ENCODE peak calls at places on chromosomes 3 and 15, in nine cellular contexts. P is A673, S is progenitor cell of endocrine pancreas, F is breast epithelium, H is mesothelial cell of epicardium, D is IMR-90, B is nephron progenitor cell, W is Peyer's patch, G is kidney epithelial cell. L is an unnamed sample.

GRCh38 chr15:55742927-55743614 is at the start of gene PRTG:
- DNase-seq in S (peak), F (no peak), B (peak), D (peak), H (peak), W (no peak), P (no peak), G (peak), L (no peak)

GRCh38 chr15:45635191-45635638 is 386 bp downstream of the SQOR start:
- DNase-seq in H (peak), D (no peak), G (no peak), W (peak), F (peak), S (peak), P (peak), B (peak), L (peak)

GRCh38 chr15:83230242-83230641 is 22.6 kb upstream of the HDGFL3 start:
- DNase-seq in W (no peak), F (no peak), P (no peak), H (no peak), G (no peak), B (no peak), D (no peak), S (no peak), L (no peak)

GRCh38 chr15:58401276-58401675 is 30.5 kb upstream of the LIPC start:
- DNase-seq in W (no peak), P (no peak), H (no peak), B (no peak), S (no peak), D (no peak), G (no peak), F (no peak), L (no peak)

GRCh38 chr15:41022487-41023090 is 69.3 kb downstream of the CHAC1 start:
- DNase-seq in B (peak), P (peak), D (peak), H (peak), S (peak), W (no peak), G (no peak), F (no peak), L (no peak)

GRCh38 chr3:186746008-186746407 is 28.8 kb downstream of the KNG1 start:
- DNase-seq in W (no peak), H (no peak), P (peak), S (no peak), F (no peak), D (peak), B (no peak), G (peak), L (peak)

GRCh38 chr3:79994397-79994796 is 226.6 kb upstream of the ROBO1 start:
- DNase-seq in B (no peak), F (no peak), S (no peak), H (no peak), D (no peak), P (no peak), W (no peak), G (no peak), L (no peak)

GRCh38 chr15:91409430-91409829 is 309.4 kb downstream of the SV2B start:
- DNase-seq in H (no peak), D (no peak), G (no peak), B (no peak), P (no peak), S (no peak), W (no peak), F (no peak), L (no peak)

GRCh38 chr15:52680756-52681155 is 1.6 kb upstream of the ATOSA start:
- DNase-seq in W (no peak), G (no peak), P (no peak), H (no peak), D (no peak), S (no peak), B (no peak), F (no peak), L (no peak)

GRCh38 chr15:66899555-66900350 is 165.6 kb upstream of the SMAD3 start:
- DNase-seq in H (no peak), D (peak), P (no peak), F (no peak), B (no peak), S (no peak), G (no peak), W (no peak), L (no peak)

GRCh38 chr3:140053011-140053702 is 118.2 kb downstream of the CLSTN2 start:
- DNase-seq in H (no peak), B (peak), F (no peak), S (no peak), G (peak), W (no peak), P (no peak), D (no peak), L (no peak)

GRCh38 chr3:29427266-29428103 is 146.6 kb downstream of the RBMS3 start:
- DNase-seq in P (no peak), S (no peak), B (no peak), W (no peak), D (no peak), G (no peak), F (no peak), H (no peak), L (no peak)

GRCh38 chr15:62940755-62941361 is 101.7 kb upstream of the TPM1 start:
- DNase-seq in P (no peak), G (peak), W (peak), D (peak), S (no peak), F (peak), H (peak), B (no peak), L (peak)

GRCh38 chr3:81242871-81243270 is 518.6 kb downstream of the GBE1 start:
- DNase-seq in H (no peak), F (no peak), W (no peak), P (peak), B (no peak), G (no peak), S (no peak), D (peak), L (no peak)

GRCh38 chr3:183275418-183275817 is 22.4 kb downstream of the B3GNT5 start:
- DNase-seq in S (no peak), G (no peak), W (no peak), H (no peak), B (no peak), P (peak), D (peak), F (no peak), L (peak)

GRCh38 chr3:105944281-105944680 is 75.5 kb upstream of the CBLB start:
- DNase-seq in P (no peak), B (no peak), D (peak), W (no peak), F (no peak), G (no peak), H (no peak), S (no peak), L (no peak)

GRCh38 chr3:41653575-41654239 is 308.2 kb downstream of the ULK4 start:
- DNase-seq in P (no peak), W (no peak), F (no peak), H (no peak), S (no peak), D (peak), G (no peak), B (no peak), L (no peak)

GRCh38 chr3:74301058-74301457 is 313.4 kb downstream of the CNTN3 start:
- DNase-seq in G (no peak), D (no peak), F (no peak), S (no peak), B (no peak), W (no peak), H (no peak), P (peak), L (no peak)

GRCh38 chr3:61629442-61629841 is 68.1 kb downstream of the PTPRG start:
- DNase-seq in F (no peak), W (no peak), P (no peak), B (no peak), H (no peak), S (no peak), G (no peak), D (no peak), L (no peak)

GRCh38 chr3:113166719-113167492 is 44.5 kb upstream of the BOC start:
- DNase-seq in H (peak), S (no peak), B (peak), D (peak), F (peak), G (no peak), W (no peak), P (peak), L (no peak)

GRCh38 chr15:41994772-41995475 is 22.6 kb upstream of the EHD4 start:
- DNase-seq in S (no peak), G (no peak), B (no peak), P (no peak), H (no peak), D (no peak), F (no peak), W (no peak), L (no peak)

GRCh38 chr3:123817413-123817812 is 66.7 kb downstream of the MYLK start:
- DNase-seq in S (no peak), G (no peak), D (no peak), H (no peak), P (no peak), B (no peak), W (no peak), F (no peak), L (no peak)

DNA sequence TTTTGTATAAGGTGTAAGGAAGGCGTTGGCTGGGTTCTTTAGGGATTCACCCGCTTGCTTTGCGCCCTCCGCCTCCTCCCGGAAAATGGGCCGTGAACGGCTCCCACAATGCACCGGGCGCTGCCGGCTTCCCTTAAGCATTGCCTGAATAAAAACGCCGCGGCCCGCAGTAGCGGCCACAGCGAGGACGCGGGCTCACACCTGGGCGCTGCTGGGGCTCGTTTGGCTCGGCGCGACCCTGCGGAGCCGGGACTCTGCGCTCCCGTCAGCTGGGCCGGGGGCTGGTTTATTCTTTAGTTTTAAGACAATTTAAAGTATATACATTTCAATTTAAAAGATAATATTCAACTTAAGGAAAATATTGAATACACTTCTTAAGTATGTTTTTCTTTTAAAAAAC is 343.5 kb upstream of the RGMA start:
- DNase-seq in H (no peak), B (no peak), D (no peak), P (no peak), F (no peak), G (no peak), S (no peak), W (no peak), L (no peak)
- TF ChIP-seq CTCF in H (no peak), B (no peak), D (no peak), P (no peak), F (no peak), G (no peak), S (no peak), W (no peak), L (no peak)

GRCh38 chr3:144770291-144770690 is 798.7 kb downstream of the DIPK2A start:
- DNase-seq in W (no peak), G (no peak), P (no peak), S (no peak), F (no peak), D (no peak), H (no peak), B (no peak), L (no peak)

GRCh38 chr3:144771401-144771870 is 799.8 kb downstream of the DIPK2A start:
- DNase-seq in S (no peak), P (peak), D (no peak), H (no peak), W (no peak), B (no peak), F (no peak), G (no peak), L (no peak)

GRCh38 chr3:144772372-144772771 is 800.7 kb downstream of the DIPK2A start:
- DNase-seq in P (no peak), H (no peak), S (no peak), G (no peak), B (no peak), W (no peak), D (no peak), F (no peak), L (no peak)

GRCh38 chr3:144773344-144773743 is 801.7 kb downstream of the DIPK2A start:
- DNase-seq in S (no peak), D (no peak), G (no peak), W (no peak), P (no peak), F (no peak), B (no peak), H (no peak), L (no peak)

GRCh38 chr3:144770813-144771400 is 799.3 kb downstream of the DIPK2A start:
- DNase-seq in D (peak), F (no peak), S (no peak), P (peak), H (no peak), G (peak), W (no peak), B (no peak), L (no peak)
- TF ChIP-seq CTCF in D (peak), F (no peak), S (peak), P (peak), H (no peak), G (peak), W (no peak), B (peak), L (peak)

DNA sequence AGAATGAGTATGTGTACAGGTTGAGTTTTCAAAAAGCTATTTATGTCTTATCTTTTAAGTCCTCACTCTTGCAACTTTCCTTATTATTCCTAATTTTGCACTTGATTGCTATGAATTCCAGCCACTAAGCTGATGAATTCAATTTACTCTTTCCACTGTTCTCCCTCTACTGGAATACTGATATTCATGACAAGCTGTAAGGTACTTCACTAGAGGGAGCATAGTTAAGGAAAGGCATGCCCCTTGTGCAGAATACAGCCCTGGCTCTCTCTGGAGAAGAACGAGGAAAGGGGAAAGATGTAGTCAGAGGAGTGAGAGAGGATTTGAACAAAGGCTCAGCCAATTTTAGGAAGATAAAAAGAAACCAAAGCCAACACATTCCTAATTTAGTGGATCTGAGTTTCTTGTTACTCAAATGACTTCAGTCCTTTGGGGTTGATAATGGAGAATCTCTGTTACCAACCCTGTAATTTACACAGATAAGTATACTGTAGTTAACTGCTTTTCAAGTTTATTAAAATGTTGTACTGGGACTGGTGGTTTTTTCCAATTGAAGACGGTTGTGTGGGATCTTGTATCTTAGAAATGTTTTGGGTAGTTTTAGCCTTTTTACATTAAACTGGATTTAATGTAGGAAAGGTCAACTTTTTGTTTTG is 4.0 kb downstream of the SCAANT1 start:
- DNase-seq in D (peak), S (no peak), W (no peak), F (no peak), B (no peak), H (no peak), G (no peak), P (no peak), L (no peak)
- TF ChIP-seq CTCF in D (peak), S (peak), W (no peak), F (no peak), B (peak), H (no peak), G (peak), P (no peak), L (no peak)

DNA sequence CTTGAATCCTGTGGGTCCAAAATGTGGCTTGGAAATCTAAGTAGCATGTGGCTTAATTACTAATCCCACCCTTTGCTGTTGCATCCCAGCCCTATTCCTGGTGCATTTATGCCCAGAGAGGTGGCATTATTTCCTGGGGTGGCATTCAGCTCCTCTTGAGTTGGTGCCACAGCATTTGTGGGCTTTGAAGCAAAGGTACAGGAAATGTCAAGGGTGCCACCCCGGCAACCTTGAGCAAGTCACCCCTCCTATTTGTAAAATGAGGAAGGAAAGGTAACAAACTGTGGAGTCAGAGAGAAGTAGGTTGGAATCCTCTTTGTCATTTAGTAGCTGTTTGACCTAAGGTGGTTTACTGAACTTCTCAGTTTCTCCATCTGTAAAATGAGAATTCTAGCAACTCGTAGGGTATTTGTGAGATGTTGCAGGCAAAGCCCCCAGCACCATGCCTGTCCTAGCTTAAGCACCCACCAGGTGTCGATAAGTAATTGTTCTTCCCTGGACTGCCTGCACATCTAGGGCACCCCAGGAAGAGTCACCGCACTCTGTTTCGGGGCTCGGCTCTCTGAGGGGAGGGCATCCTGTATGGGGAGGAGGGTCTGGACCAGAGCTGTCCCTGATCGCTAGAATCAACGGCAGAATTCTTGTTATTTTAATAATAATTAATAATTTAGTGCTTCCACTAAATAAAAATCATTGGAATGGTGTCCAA is 17.1 kb downstream of the ISG20 start:
- DNase-seq in B (no peak), H (no peak), F (no peak), G (no peak), W (no peak), D (no peak), P (no peak), S (no peak), L (no peak)
- TF ChIP-seq CTCF in B (no peak), H (no peak), F (no peak), G (no peak), W (no peak), D (no peak), P (no peak), S (no peak), L (no peak)

GRCh38 chr15:70670680-70671079 is 92.7 kb downstream of the UACA start:
- DNase-seq in P (peak), D (no peak), W (no peak), S (no peak), F (no peak), B (no peak), G (no peak), H (no peak), L (no peak)
- TF ChIP-seq CTCF in P (peak), D (peak), W (peak), S (peak), F (no peak), B (no peak), G (no peak), H (no peak), L (no peak)

L was measured in CD14-positive monocyte.